ENCODE peak calls at places on chromosomes 11 and 22, in six cellular contexts. B, Y, X, W, L and E are unnamed samples.

GRCh38 chr11:64516226-64516625 is 74.8 kb upstream of the SLC22A12 start:
- DNase-seq in B (no peak), Y (no peak), X (peak; percentile 67), W (no peak), L (no peak), E (no peak)

GRCh38 chr11:115886111-115886733 is 382.0 kb upstream of the CADM1 start:
- DNase-seq in B (no peak), Y (no peak), X (peak; percentile 13), W (no peak), L (no peak), E (no peak)

GRCh38 chr22:49951001-49951677 is 9.4 kb upstream of the PIM3 start:
- DNase-seq in B (peak; percentile 96), Y (no peak), X (no peak), W (peak; percentile 99), L (no peak), E (no peak)

GRCh38 chr11:76206327-76207081 is at the start of gene WNT11:
- DNase-seq in B (peak; percentile 66), Y (no peak), X (peak; percentile 78), W (peak; percentile 71), L (no peak), E (no peak)

GRCh38 chr22:21917206-21917958 is 35.3 kb downstream of the PPM1F start:
- DNase-seq in B (no peak), Y (no peak), X (peak; percentile 55), W (peak; percentile 55), L (no peak), E (no peak)

GRCh38 chr11:46541593-46542371 is 52.0 kb downstream of the AMBRA1 start:
- DNase-seq in B (peak; percentile 89), Y (no peak), X (no peak), W (peak; percentile 95), L (no peak), E (no peak)

GRCh38 chr22:48004038-48004437 is 1241.6 kb downstream of the TBC1D22A start:
- DNase-seq in B (no peak), Y (no peak), X (no peak), W (no peak), L (no peak), E (no peak)

GRCh38 chr22:49724893-49725489 is 102.7 kb downstream of the BRD1 start:
- DNase-seq in B (peak; percentile 34), Y (peak; percentile 52), X (no peak), W (peak; percentile 40), L (peak; percentile 10), E (no peak)

GRCh38 chr11:106786251-106786650 is 232.0 kb downstream of the GUCY1A2 start:
- DNase-seq in B (no peak), Y (no peak), X (no peak), W (no peak), L (no peak), E (no peak)

GRCh38 chr11:43573233-43573632 is 107.3 kb upstream of the HSD17B12 start:
- DNase-seq in B (no peak), Y (no peak), X (peak; percentile 82), W (no peak), L (peak; percentile 16), E (no peak)

GRCh38 chr11:130909650-130910049 is 6.6 kb downstream of the SNX19 start:
- DNase-seq in B (no peak), Y (peak; percentile 88), X (no peak), W (no peak), L (no peak), E (no peak)

GRCh38 chr11:96337541-96338530 is 5.2 kb downstream of the MAML2 start:
- DNase-seq in B (peak; percentile 79), Y (no peak), X (no peak), W (no peak), L (no peak), E (no peak)

GRCh38 chr22:39920134-39920743 is 19.4 kb downstream of the GRAP2 start:
- DNase-seq in B (no peak), Y (no peak), X (no peak), W (no peak), L (no peak), E (no peak)

GRCh38 chr22:20548806-20549205 is 41.4 kb downstream of the MED15 start:
- DNase-seq in B (no peak), Y (no peak), X (no peak), W (no peak), L (no peak), E (no peak)

GRCh38 chr11:122984186-122985011 is 2.8 kb upstream of the BSX start:
- DNase-seq in B (no peak), Y (no peak), X (peak; percentile 82), W (no peak), L (no peak), E (no peak)

GRCh38 chr11:92269841-92270240 is 45.2 kb downstream of the FAT3 start:
- DNase-seq in B (no peak), Y (no peak), X (no peak), W (no peak), L (no peak), E (no peak)

GRCh38 chr22:22171357-22172218 is 73.0 kb upstream of the VPREB1 start:
- DNase-seq in B (no peak), Y (no peak), X (peak; percentile 65), W (no peak), L (peak; percentile 45), E (no peak)

GRCh38 chr22:49015993-49016908 is 811.4 kb downstream of the BRD1 start:
- DNase-seq in B (peak; percentile 39), Y (no peak), X (no peak), W (peak; percentile 22), L (no peak), E (no peak)

GRCh38 chr11:114604179-114604813 is 8.7 kb upstream of the NXPE4 start:
- DNase-seq in B (no peak), Y (no peak), X (no peak), W (no peak), L (no peak), E (no peak)

DNA sequence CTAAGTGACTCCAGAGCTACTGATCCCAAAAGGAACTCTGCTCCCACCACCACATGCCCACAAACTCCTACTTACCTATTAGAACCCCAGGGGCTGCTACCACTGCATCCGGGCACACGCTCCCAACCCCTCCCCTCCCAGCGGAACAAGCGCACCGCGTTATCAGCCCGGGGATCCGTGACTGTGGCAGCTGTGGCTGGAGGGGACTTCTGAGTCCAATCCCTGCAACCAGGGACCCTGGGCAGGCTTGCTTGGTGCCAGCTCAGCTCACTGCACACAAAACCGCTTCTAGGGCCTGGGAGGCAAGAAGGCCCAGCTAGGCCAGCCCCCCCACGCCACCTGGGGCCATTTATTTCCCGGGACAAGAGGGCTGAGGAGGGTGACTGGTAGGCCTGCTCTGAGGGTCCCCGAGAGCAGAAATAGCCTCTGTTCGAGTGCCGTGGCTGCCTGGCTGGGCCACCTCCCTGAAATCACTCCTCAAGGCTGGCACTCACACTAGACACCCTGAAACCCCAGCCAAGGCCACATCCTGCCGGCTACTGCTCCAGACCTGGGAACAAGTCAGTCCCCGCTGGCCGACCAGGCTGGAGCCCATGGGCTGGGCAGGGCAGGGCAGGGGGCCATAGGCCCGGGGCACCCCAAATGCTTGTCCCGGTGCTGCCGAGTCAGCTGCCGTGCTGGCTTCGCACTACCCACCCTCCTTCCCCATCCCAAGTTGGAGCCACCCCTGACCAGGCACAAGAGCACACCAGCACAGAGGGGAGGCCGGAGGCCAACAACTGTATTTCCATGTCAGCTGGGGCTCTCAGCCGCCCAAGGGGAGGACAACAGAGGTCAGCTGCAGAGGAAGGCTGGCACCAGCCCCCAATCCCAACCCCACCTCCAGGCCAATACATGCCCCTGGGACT is 1.9 kb upstream of the IFITM10 start:
- DNase-seq in B (no peak), Y (no peak), X (no peak), W (no peak), L (no peak), E (no peak)
- TF ChIP-seq POLR2AphosphoS5 in B (no peak), Y (no peak), X (no peak), W (no peak), L (no peak), E (no peak)

DNA sequence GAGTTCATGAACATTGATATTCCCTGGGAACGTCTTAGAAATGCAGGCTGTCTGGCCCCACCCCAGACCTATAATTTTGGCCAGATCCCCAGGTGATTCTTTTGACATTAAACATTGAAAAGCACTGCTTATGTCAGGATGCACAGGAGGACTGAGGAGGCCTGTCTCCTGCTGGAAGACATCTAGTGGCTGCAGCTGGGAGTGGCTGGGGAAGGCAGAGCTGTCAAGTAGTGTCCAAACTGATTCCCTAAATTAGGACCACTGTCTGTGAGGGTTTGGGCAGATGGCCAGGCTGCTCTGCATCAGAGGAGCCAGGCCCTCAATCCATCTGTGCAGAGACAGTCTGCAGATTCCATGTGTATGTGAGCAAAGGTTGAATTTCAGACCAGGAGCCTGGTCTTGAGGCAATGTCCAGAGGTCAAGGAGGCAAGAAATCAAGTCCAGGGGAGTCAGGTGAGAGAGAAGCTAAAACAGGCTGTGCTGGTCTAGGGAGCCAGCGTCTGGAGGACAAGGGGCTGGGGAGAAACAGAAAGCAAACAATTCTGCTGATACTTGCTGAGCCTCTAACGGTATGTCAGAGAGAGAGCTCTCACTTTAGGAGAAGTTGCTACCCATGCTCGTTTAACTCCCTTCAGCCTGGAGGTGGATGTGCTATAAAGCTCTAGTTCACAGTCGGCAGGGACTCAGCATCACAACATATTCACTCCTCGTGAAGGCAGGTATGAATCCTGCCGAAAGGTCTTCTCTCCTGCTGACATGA is 15.3 kb upstream of the SYTL2 start:
- DNase-seq in B (no peak), Y (peak; percentile 19), X (peak; percentile 50), W (no peak), L (no peak), E (no peak)
- H3K27ac ChIP-seq in B (no peak overlapping the region), Y (no peak overlapping the region), X (no peak overlapping the region), W (peak overlapping the region; percentile 1), L (no peak overlapping the region), E (no peak overlapping the region)

DNA sequence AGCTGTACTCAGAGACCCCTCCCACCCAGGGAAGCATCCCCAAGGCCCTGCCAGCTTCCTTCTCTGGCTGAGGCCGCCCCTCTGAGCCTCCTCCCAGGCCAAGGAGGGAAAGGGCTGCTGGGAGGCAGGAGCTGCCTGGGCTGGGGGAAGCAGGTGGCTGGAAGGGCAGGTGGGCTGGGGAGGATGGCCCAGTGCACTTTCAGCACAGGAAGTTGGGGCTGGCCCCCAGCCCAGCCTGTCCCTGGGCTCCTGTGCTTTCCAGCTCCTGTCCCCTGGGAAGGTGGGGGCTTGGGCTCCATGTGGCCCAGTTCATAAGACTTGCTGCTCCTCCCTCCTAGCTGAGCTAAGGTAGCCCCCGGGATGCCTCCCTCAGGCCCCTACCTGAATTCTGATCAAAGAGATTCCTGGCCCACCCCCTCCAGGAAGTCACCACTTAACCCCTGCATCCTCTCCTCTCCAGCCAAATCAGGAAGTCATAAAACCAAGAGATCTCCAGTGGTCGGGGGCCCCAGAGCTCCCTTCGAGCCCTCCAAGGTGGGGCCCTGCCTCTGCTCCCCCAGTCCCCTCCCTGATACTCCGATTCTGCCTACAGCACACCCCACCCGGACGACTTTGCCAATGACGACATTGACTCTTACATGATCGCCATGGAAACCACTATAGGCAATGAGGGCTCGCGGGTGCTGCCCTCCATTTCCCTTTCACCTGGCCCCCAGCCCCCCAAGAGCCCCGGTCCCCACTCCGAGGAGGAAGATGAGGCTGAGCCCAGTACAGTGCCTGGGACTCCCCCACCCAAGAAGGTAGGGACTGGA is 4.9 kb downstream of the PPP1CA start:
- DNase-seq in B (no peak), Y (no peak), X (peak; percentile 58), W (no peak), L (no peak), E (no peak)
- TF ChIP-seq POLR2AphosphoS5 in B (no peak), Y (no peak), X (peak; percentile 40), W (no peak), L (no peak), E (peak; percentile 3)

GRCh38 chr22:46736705-46737104 is 1.3 kb downstream of the CERK start:
- DNase-seq in B (no peak), Y (no peak), X (no peak), W (no peak), L (no peak), E (no peak)
- H3K27ac ChIP-seq in B (peak overlapping the region; percentile 89), Y (peak overlapping the region; percentile 90), X (peak overlapping the region; percentile 72), W (peak overlapping the region; percentile 95), L (no peak overlapping the region), E (no peak overlapping the region)

GRCh38 chr11:73429121-73429740 is 53.0 kb downstream of the RELT start:
- DNase-seq in B (no peak), Y (peak; percentile 15), X (no peak), W (no peak), L (no peak), E (no peak)
- TF ChIP-seq POLR2AphosphoS5 in B (no peak), Y (no peak), X (no peak), W (no peak), L (no peak), E (no peak)